ENCODE peak calls at places on chromosomes 5 and 9, in ten cellular contexts. One of them, this sample, is unnamed.

GRCh38 chr5:1793301-1793740 is 6.3 kb downstream of the MRPL36 start:
- DNase-seq in left ventricle myocardium inferior: no peak
- DNase-seq in astrocyte: peak; percentile 44
- DNase-seq in left lung: peak; percentile 27
- DNase-seq in PC-3: no peak
- DNase-seq in stomach: no peak
- DNase-seq in endodermal cell: no peak
- DNase-seq in MM.1S: peak; percentile 17
- DNase-seq in endothelial cell of umbilical vein: peak; percentile 29
- DNase-seq in AG04450: no peak
- DNase-seq in this sample: peak; percentile 23

GRCh38 chr9:6667633-6668280 is 22.2 kb upstream of the GLDC start:
- DNase-seq in MM.1S: peak; percentile 49
- DNase-seq in astrocyte: peak; percentile 12
- DNase-seq in left ventricle myocardium inferior: no peak
- DNase-seq in endothelial cell of umbilical vein: peak; percentile 46
- DNase-seq in endodermal cell: peak; percentile 50
- DNase-seq in AG04450: no peak
- DNase-seq in PC-3: peak; percentile 26
- DNase-seq in stomach: no peak
- DNase-seq in left lung: no peak
- DNase-seq in this sample: peak; percentile 55

GRCh38 chr9:130433168-130433946 is 11.4 kb upstream of the ASS1 start:
- DNase-seq in stomach: no peak
- DNase-seq in left lung: no peak
- DNase-seq in left ventricle myocardium inferior: peak; percentile 44
- DNase-seq in endothelial cell of umbilical vein: peak; percentile 43
- DNase-seq in endodermal cell: peak; percentile 90
- DNase-seq in MM.1S: no peak
- DNase-seq in PC-3: peak; percentile 39
- DNase-seq in AG04450: no peak
- DNase-seq in astrocyte: peak; percentile 35
- DNase-seq in this sample: no peak

GRCh38 chr9:116774421-116774820 is 87.3 kb downstream of the TRIM32 start:
- DNase-seq in PC-3: no peak
- DNase-seq in astrocyte: no peak
- DNase-seq in endothelial cell of umbilical vein: no peak
- DNase-seq in MM.1S: no peak
- DNase-seq in stomach: no peak
- DNase-seq in endodermal cell: no peak
- DNase-seq in left ventricle myocardium inferior: no peak
- DNase-seq in AG04450: no peak
- DNase-seq in left lung: no peak
- DNase-seq in this sample: no peak

GRCh38 chr5:51748667-51749066 is 365.4 kb downstream of the ISL1 start:
- DNase-seq in AG04450: no peak
- DNase-seq in MM.1S: no peak
- DNase-seq in stomach: no peak
- DNase-seq in left ventricle myocardium inferior: no peak
- DNase-seq in astrocyte: no peak
- DNase-seq in PC-3: no peak
- DNase-seq in left lung: no peak
- DNase-seq in endodermal cell: no peak
- DNase-seq in endothelial cell of umbilical vein: no peak
- DNase-seq in this sample: no peak

GRCh38 chr9:128192601-128193371 is 1.4 kb upstream of the CIZ1 start:
- DNase-seq in endodermal cell: no peak
- DNase-seq in left lung: peak; percentile 85
- DNase-seq in MM.1S: peak; percentile 61
- DNase-seq in left ventricle myocardium inferior: peak; percentile 61
- DNase-seq in endothelial cell of umbilical vein: peak; percentile 95
- DNase-seq in stomach: peak; percentile 87
- DNase-seq in PC-3: peak; percentile 93
- DNase-seq in astrocyte: peak; percentile 72
- DNase-seq in AG04450: no peak
- DNase-seq in this sample: no peak

GRCh38 chr5:141651728-141652105 is 499 bp upstream of the FCHSD1 start:
- DNase-seq in left ventricle myocardium inferior: no peak
- DNase-seq in endothelial cell of umbilical vein: no peak
- DNase-seq in endodermal cell: no peak
- DNase-seq in AG04450: no peak
- DNase-seq in MM.1S: no peak
- DNase-seq in left lung: no peak
- DNase-seq in astrocyte: no peak
- DNase-seq in PC-3: peak; percentile 9
- DNase-seq in stomach: no peak
- DNase-seq in this sample: no peak

GRCh38 chr9:5587024-5587423 is 41.9 kb upstream of the RIC1 start:
- DNase-seq in left ventricle myocardium inferior: no peak
- DNase-seq in endothelial cell of umbilical vein: no peak
- DNase-seq in PC-3: peak; percentile 84
- DNase-seq in endodermal cell: no peak
- DNase-seq in left lung: no peak
- DNase-seq in astrocyte: peak; percentile 74
- DNase-seq in stomach: no peak
- DNase-seq in AG04450: peak; percentile 52
- DNase-seq in MM.1S: no peak
- DNase-seq in this sample: no peak

GRCh38 chr9:79570449-79571308 is 1.1 kb upstream of the TLE4 start:
- DNase-seq in astrocyte: peak; percentile 77
- DNase-seq in AG04450: no peak
- DNase-seq in left ventricle myocardium inferior: peak; percentile 38
- DNase-seq in MM.1S: peak; percentile 15
- DNase-seq in endothelial cell of umbilical vein: peak; percentile 34
- DNase-seq in endodermal cell: peak; percentile 78
- DNase-seq in stomach: peak; percentile 36
- DNase-seq in left lung: peak; percentile 61
- DNase-seq in PC-3: peak; percentile 12
- DNase-seq in this sample: peak; percentile 61

GRCh38 chr5:60844429-60844890 is 391 bp upstream of the ELOVL7 start:
- DNase-seq in MM.1S: no peak
- DNase-seq in astrocyte: peak; percentile 16
- DNase-seq in endothelial cell of umbilical vein: no peak
- DNase-seq in left lung: no peak
- DNase-seq in AG04450: no peak
- DNase-seq in stomach: no peak
- DNase-seq in PC-3: no peak
- DNase-seq in endodermal cell: no peak
- DNase-seq in left ventricle myocardium inferior: no peak
- DNase-seq in this sample: no peak

DNA sequence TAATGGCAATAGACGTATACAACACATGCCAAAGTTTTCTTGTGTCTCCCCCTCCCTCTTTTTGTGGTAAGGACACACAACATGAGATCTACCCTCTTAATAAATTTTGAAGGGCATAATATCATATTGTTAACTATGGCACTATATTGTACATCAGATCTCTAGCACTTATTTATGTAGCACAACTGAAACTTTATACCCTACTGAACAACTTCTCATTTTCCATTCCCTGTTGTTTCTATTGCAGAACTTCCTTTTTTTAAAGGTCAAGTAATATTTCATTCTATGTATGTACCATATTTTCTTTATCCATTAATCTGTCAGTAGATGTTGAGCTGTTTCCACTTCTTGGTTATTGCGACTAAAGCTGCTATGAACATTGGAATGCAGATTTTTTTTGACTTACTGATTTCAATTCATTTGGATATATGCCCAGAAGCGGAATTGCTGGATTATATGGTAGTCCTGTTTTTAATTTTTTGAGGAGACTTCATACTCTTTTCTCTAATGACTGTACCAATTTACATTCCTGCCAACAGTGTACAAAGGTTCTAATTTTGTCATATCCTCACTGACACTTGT is 305.3 kb downstream of the PRR16 start:
- DNase-seq in endodermal cell: no peak
- DNase-seq in left ventricle myocardium inferior: no peak
- DNase-seq in AG04450: no peak
- DNase-seq in astrocyte: peak; percentile 31
- DNase-seq in MM.1S: no peak
- DNase-seq in stomach: no peak
- DNase-seq in left lung: no peak
- DNase-seq in PC-3: no peak
- DNase-seq in endothelial cell of umbilical vein: no peak
- DNase-seq in this sample: no peak
- H3K27ac ChIP-seq in endodermal cell: no peak overlapping the region
- H3K27ac ChIP-seq in left ventricle myocardium inferior: no peak overlapping the region
- H3K27ac ChIP-seq in AG04450: no peak overlapping the region
- H3K27ac ChIP-seq in astrocyte: no peak overlapping the region
- H3K27ac ChIP-seq in MM.1S: no peak overlapping the region
- H3K27ac ChIP-seq in stomach: no peak overlapping the region
- H3K27ac ChIP-seq in left lung: no peak overlapping the region
- H3K27ac ChIP-seq in PC-3: no peak overlapping the region
- H3K27ac ChIP-seq in endothelial cell of umbilical vein: no peak overlapping the region
- H3K27ac ChIP-seq in this sample: no peak overlapping the region

DNA sequence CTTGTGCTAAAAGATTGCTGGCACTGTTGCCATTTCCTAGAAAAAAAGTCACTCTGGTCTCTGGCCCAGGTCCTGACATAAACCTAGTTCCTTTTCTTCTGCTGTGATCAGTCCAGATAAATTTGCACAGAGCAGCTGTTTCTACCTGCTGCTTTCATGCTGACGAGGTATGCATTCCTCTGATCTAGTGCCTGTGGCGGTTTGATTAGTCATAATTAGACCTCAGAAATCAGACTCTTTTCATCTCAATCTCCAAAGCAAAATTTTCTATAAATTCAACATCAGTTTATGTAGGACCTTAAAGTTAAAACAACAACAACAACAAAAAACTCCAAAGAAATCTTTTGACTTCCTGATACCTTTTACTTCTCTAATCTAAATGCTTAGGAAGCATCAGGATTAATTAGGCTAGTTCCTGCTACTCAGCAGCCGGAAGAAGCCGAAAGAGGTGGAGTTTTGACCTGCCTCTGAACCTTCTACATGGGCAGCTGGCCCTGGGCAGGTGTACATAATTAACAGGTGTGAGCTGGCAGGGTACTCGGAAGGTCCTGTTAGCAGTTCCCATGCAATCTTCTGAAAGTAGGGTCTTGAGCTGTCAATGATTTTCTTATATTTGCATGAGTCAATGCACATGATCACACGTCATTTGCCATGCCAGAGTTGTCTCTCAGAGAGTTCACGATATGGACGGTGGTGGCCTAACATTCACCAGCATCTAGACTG is 83.3 kb upstream of the CCDC112 start:
- DNase-seq in endodermal cell: no peak
- DNase-seq in AG04450: no peak
- DNase-seq in PC-3: peak; percentile 79
- DNase-seq in endothelial cell of umbilical vein: no peak
- DNase-seq in left lung: no peak
- DNase-seq in astrocyte: peak; percentile 54
- DNase-seq in stomach: peak; percentile 75
- DNase-seq in MM.1S: peak; percentile 93
- DNase-seq in left ventricle myocardium inferior: no peak
- DNase-seq in this sample: no peak
- H3K27ac ChIP-seq in endodermal cell: no peak overlapping the region
- H3K27ac ChIP-seq in AG04450: no peak overlapping the region
- H3K27ac ChIP-seq in PC-3: no peak overlapping the region
- H3K27ac ChIP-seq in endothelial cell of umbilical vein: no peak overlapping the region
- H3K27ac ChIP-seq in left lung: no peak overlapping the region
- H3K27ac ChIP-seq in astrocyte: no peak overlapping the region
- H3K27ac ChIP-seq in stomach: peak overlapping the region; percentile 13
- H3K27ac ChIP-seq in MM.1S: peak overlapping the region; percentile 85
- H3K27ac ChIP-seq in left ventricle myocardium inferior: no peak overlapping the region
- H3K27ac ChIP-seq in this sample: no peak overlapping the region

GRCh38 chr9:125337282-125337681 is 75.7 kb downstream of the GAPVD1 start:
- DNase-seq in endodermal cell: peak; percentile 46
- DNase-seq in astrocyte: no peak
- DNase-seq in PC-3: no peak
- DNase-seq in stomach: no peak
- DNase-seq in left lung: no peak
- DNase-seq in endothelial cell of umbilical vein: no peak
- DNase-seq in AG04450: no peak
- DNase-seq in left ventricle myocardium inferior: no peak
- DNase-seq in MM.1S: no peak
- DNase-seq in this sample: no peak
- H3K27ac ChIP-seq in endodermal cell: no peak overlapping the region
- H3K27ac ChIP-seq in astrocyte: no peak overlapping the region
- H3K27ac ChIP-seq in PC-3: no peak overlapping the region
- H3K27ac ChIP-seq in stomach: no peak overlapping the region
- H3K27ac ChIP-seq in left lung: no peak overlapping the region
- H3K27ac ChIP-seq in endothelial cell of umbilical vein: no peak overlapping the region
- H3K27ac ChIP-seq in AG04450: no peak overlapping the region
- H3K27ac ChIP-seq in left ventricle myocardium inferior: no peak overlapping the region
- H3K27ac ChIP-seq in MM.1S: no peak overlapping the region
- H3K27ac ChIP-seq in this sample: no peak overlapping the region

GRCh38 chr5:88879724-88880123 is 3.3 kb downstream of the MEF2C start:
- DNase-seq in left lung: no peak
- DNase-seq in endodermal cell: no peak
- DNase-seq in stomach: no peak
- DNase-seq in MM.1S: peak; percentile 58
- DNase-seq in AG04450: no peak
- DNase-seq in endothelial cell of umbilical vein: peak; percentile 71
- DNase-seq in astrocyte: no peak
- DNase-seq in left ventricle myocardium inferior: no peak
- DNase-seq in PC-3: peak; percentile 43
- DNase-seq in this sample: peak; percentile 37

GRCh38 chr5:88881566-88881965 is 1.4 kb downstream of the MEF2C start:
- DNase-seq in PC-3: peak; percentile 35
- DNase-seq in endodermal cell: no peak
- DNase-seq in left lung: no peak
- DNase-seq in stomach: no peak
- DNase-seq in AG04450: no peak
- DNase-seq in MM.1S: peak; percentile 78
- DNase-seq in left ventricle myocardium inferior: no peak
- DNase-seq in endothelial cell of umbilical vein: peak; percentile 67
- DNase-seq in astrocyte: no peak
- DNase-seq in this sample: peak; percentile 29

GRCh38 chr5:88882321-88883038 is 504 bp downstream of the MEF2C start:
- DNase-seq in PC-3: peak; percentile 21
- DNase-seq in MM.1S: peak; percentile 51
- DNase-seq in left lung: no peak
- DNase-seq in endothelial cell of umbilical vein: peak; percentile 64
- DNase-seq in left ventricle myocardium inferior: no peak
- DNase-seq in astrocyte: no peak
- DNase-seq in stomach: no peak
- DNase-seq in endodermal cell: peak; percentile 42
- DNase-seq in AG04450: no peak
- DNase-seq in this sample: peak; percentile 39

GRCh38 chr5:88878976-88879375 is 4.0 kb downstream of the MEF2C start:
- DNase-seq in AG04450: no peak
- DNase-seq in stomach: no peak
- DNase-seq in MM.1S: peak; percentile 45
- DNase-seq in PC-3: peak; percentile 83
- DNase-seq in left ventricle myocardium inferior: no peak
- DNase-seq in endodermal cell: no peak
- DNase-seq in astrocyte: no peak
- DNase-seq in left lung: no peak
- DNase-seq in endothelial cell of umbilical vein: peak; percentile 65
- DNase-seq in this sample: no peak

DNA sequence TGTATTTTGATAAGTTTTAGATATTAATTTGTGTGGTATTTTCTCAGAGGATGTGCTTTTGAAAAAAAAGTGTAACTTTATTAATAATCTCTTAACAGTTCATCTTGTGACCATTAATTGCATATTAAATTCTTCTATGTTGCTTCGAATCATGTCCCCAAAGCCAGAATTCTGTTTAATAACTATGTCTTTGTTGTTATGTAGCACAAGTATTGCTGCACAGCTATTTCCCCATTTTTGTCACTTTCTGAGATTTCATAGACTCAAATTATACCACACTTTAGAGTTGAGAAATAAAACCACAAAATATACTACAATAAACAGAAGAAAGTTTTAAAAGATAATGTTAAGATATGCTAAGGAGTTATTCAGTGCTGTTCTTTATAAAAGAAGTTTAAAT is 2.8 kb downstream of the MEF2C start:
- DNase-seq in AG04450: no peak
- DNase-seq in endothelial cell of umbilical vein: no peak
- DNase-seq in endodermal cell: no peak
- DNase-seq in stomach: no peak
- DNase-seq in left lung: no peak
- DNase-seq in astrocyte: no peak
- DNase-seq in PC-3: no peak
- DNase-seq in left ventricle myocardium inferior: no peak
- DNase-seq in MM.1S: peak; percentile 24
- DNase-seq in this sample: no peak
- H3K27ac ChIP-seq in AG04450: no peak overlapping the region
- H3K27ac ChIP-seq in endothelial cell of umbilical vein: peak overlapping the region; percentile 95
- H3K27ac ChIP-seq in endodermal cell: no peak overlapping the region
- H3K27ac ChIP-seq in stomach: no peak overlapping the region
- H3K27ac ChIP-seq in left lung: peak overlapping the region; percentile 45
- H3K27ac ChIP-seq in astrocyte: no peak overlapping the region
- H3K27ac ChIP-seq in PC-3: peak overlapping the region; percentile 90
- H3K27ac ChIP-seq in left ventricle myocardium inferior: peak overlapping the region; percentile 94
- H3K27ac ChIP-seq in MM.1S: peak overlapping the region; percentile 96
- H3K27ac ChIP-seq in this sample: peak overlapping the region; percentile 31

This sample was measured in OCI-LY7.